ENCODE peak calls at places on chromosomes 13 and 19, in nine cellular contexts. K, Q, B, O, A, M, L, G and E are unnamed samples. For H3K9me3, the result is how much of the 10 kb centered on the place peaks cover.

GRCh38 chr13:94280845-94281244 is 198.6 kb downstream of the DCT start:
- DNase-seq in B (no peak), M (no peak), A (no peak), K (no peak), G (no peak), Q (no peak), L (no peak), O (no peak), E (no peak)

GRCh38 chr19:19276851-19277250 is 3.8 kb upstream of the TM6SF2 start:
- DNase-seq in B (no peak), K (no peak), M (no peak), A (no peak), Q (no peak), O (no peak), L (no peak), G (no peak), E (no peak)

GRCh38 chr13:110815471-110816204 is 99.2 kb downstream of the ANKRD10 start:
- DNase-seq in O (peak), Q (no peak), A (no peak), L (no peak), K (no peak), M (no peak), G (no peak), B (no peak), E (no peak)

GRCh38 chr13:97329331-97329730 is 104.6 kb upstream of the RAP2A start:
- DNase-seq in L (no peak), M (no peak), B (no peak), O (no peak), K (no peak), A (no peak), G (no peak), Q (no peak), E (no peak)

GRCh38 chr19:8338835-8339234 is 4.2 kb downstream of the KANK3 start:
- DNase-seq in K (no peak), O (no peak), G (no peak), L (no peak), Q (peak), B (no peak), M (no peak), A (no peak), E (no peak)

GRCh38 chr13:37306778-37307544 is 201.5 kb upstream of the CSNK1A1L start:
- DNase-seq in G (no peak), O (peak), A (no peak), Q (no peak), L (no peak), B (no peak), M (no peak), K (peak), E (no peak)

GRCh38 chr19:41447732-41448332 is 4.9 kb downstream of the ERICH4 start:
- DNase-seq in Q (no peak), G (no peak), A (no peak), O (no peak), M (no peak), L (no peak), B (peak), K (no peak), E (no peak)

GRCh38 chr13:59701261-59701660 is 462.5 kb downstream of the DIAPH3 start:
- DNase-seq in B (no peak), G (no peak), O (no peak), K (no peak), M (no peak), Q (no peak), A (no peak), L (no peak), E (no peak)

GRCh38 chr19:40444181-40445005 is at the start of gene SERTAD3:
- DNase-seq in B (peak), M (peak), G (peak), O (peak), Q (peak), K (peak), L (peak), A (no peak), E (peak)

GRCh38 chr13:70339738-70340137 is 231.5 kb upstream of the KLHL1 start:
- DNase-seq in G (no peak), M (no peak), Q (peak), K (peak), O (peak), B (no peak), A (no peak), L (no peak), E (no peak)

GRCh38 chr13:22569830-22570229 is 610.9 kb upstream of the SGCG start:
- DNase-seq in L (no peak), A (no peak), O (no peak), B (no peak), Q (no peak), M (no peak), K (no peak), G (no peak), E (no peak)

GRCh38 chr13:79455331-79455730 is 25.6 kb upstream of the NDFIP2 start:
- DNase-seq in L (no peak), M (no peak), B (no peak), O (peak), G (no peak), A (no peak), Q (no peak), K (no peak), E (no peak)

GRCh38 chr19:12111176-12111575 is 29.0 kb downstream of the ZNF20 start:
- DNase-seq in K (no peak), B (no peak), M (no peak), A (no peak), L (no peak), G (no peak), O (no peak), Q (no peak), E (no peak)

GRCh38 chr19:19106061-19106551 is 32.2 kb downstream of the TMEM161A start:
- DNase-seq in L (no peak), M (no peak), Q (peak), A (no peak), K (no peak), B (no peak), G (peak), O (no peak), E (no peak)

GRCh38 chr19:2012941-2013682 is 2.4 kb downstream of the BTBD2 start:
- DNase-seq in K (no peak), M (no peak), G (no peak), A (no peak), O (no peak), Q (no peak), B (no peak), L (no peak), E (no peak)

GRCh38 chr19:51163257-51163656 is 21.2 kb downstream of the SIGLEC7 start:
- DNase-seq in L (no peak), M (no peak), G (no peak), B (no peak), K (no peak), A (no peak), Q (peak), O (peak), E (no peak)

GRCh38 chr13:97125810-97126738 is 96.1 kb upstream of the MBNL2 start:
- DNase-seq in M (no peak), B (peak), O (peak), L (no peak), G (no peak), K (peak), A (no peak), Q (no peak), E (no peak)

GRCh38 chr19:49479975-49480628 is 6.1 kb downstream of the FLT3LG start:
- DNase-seq in B (no peak), K (no peak), A (no peak), L (no peak), G (no peak), M (no peak), O (no peak), Q (no peak), E (no peak)

GRCh38 chr19:55042688-55043087 is 4.6 kb upstream of the GP6 start:
- DNase-seq in B (peak), A (no peak), L (no peak), K (no peak), G (peak), O (no peak), M (no peak), Q (no peak), E (no peak)

GRCh38 chr13:44364601-44365000 is 9.0 kb upstream of the SERP2 start:
- DNase-seq in Q (peak), M (no peak), B (no peak), O (peak), A (no peak), K (no peak), L (no peak), G (no peak), E (no peak)

GRCh38 chr19:56312787-56313343 is 1.8 kb downstream of the ZSCAN5A start:
- DNase-seq in G (no peak), Q (no peak), O (no peak), M (no peak), L (no peak), A (no peak), K (no peak), B (no peak), E (no peak)

GRCh38 chr13:41610426-41610825 is 153.1 kb downstream of the RGCC start:
- DNase-seq in Q (no peak), A (no peak), L (no peak), G (no peak), K (no peak), M (no peak), O (peak), B (no peak), E (no peak)

GRCh38 chr13:35481777-35482176 is 5.3 kb upstream of the MAB21L1 start:
- DNase-seq in O (no peak), L (no peak), B (no peak), A (no peak), K (no peak), G (no peak), M (no peak), Q (no peak), E (no peak)

GRCh38 chr13:103431880-103432279 is 365.7 kb upstream of the SLC10A2 start:
- DNase-seq in Q (no peak), O (no peak), G (no peak), L (no peak), M (no peak), K (peak), B (no peak), A (no peak), E (no peak)

GRCh38 chr19:50980203-50980602 is 3.5 kb downstream of the KLK7 start:
- DNase-seq in M (no peak), L (no peak), G (no peak), B (no peak), O (no peak), Q (peak), K (no peak), A (no peak), E (no peak)

GRCh38 chr13:111664060-111664459 is 343.6 kb downstream of the TEX29 start:
- DNase-seq in K (no peak), L (no peak), Q (no peak), G (no peak), O (no peak), M (no peak), B (no peak), A (peak), E (no peak)

GRCh38 chr13:40179882-40180281 is 486.6 kb downstream of the FOXO1 start:
- DNase-seq in A (no peak), M (no peak), L (peak), K (no peak), G (no peak), B (no peak), Q (no peak), O (no peak), E (no peak)

GRCh38 chr19:18712981-18713380 is 29.5 kb downstream of the CRTC1 start:
- DNase-seq in M (no peak), O (no peak), L (no peak), B (no peak), G (no peak), A (no peak), Q (no peak), K (no peak), E (no peak)

GRCh38 chr19:11196406-11197287 is 698 bp downstream of the KANK2 start:
- DNase-seq in A (no peak), K (peak), Q (peak), O (no peak), B (no peak), M (no peak), L (no peak), G (peak), E (no peak)

GRCh38 chr13:76937416-76937815 is 10.9 kb upstream of the ACOD1 start:
- DNase-seq in A (no peak), B (no peak), O (peak), K (peak), M (no peak), G (no peak), L (no peak), Q (no peak), E (no peak)

GRCh38 chr13:32857689-32858088 is 158.5 kb upstream of the KL start:
- DNase-seq in O (no peak), Q (peak), L (no peak), K (no peak), M (no peak), B (no peak), G (no peak), A (peak), E (no peak)

GRCh38 chr13:29676941-29677452 is 81.5 kb upstream of the SLC7A1 start:
- DNase-seq in B (no peak), K (no peak), L (no peak), A (no peak), O (peak), G (no peak), M (no peak), Q (no peak), E (no peak)

GRCh38 chr13:37657134-37657533 is 58.6 kb upstream of the POSTN start:
- DNase-seq in O (peak), G (no peak), K (no peak), A (no peak), B (no peak), Q (no peak), L (no peak), M (no peak), E (no peak)

GRCh38 chr19:33815410-33816340 is 19.0 kb downstream of the KCTD15 start:
- DNase-seq in Q (peak), B (no peak), O (peak), M (no peak), A (no peak), L (peak), K (peak), G (no peak), E (no peak)

GRCh38 chr13:77781804-77782203 is 84.3 kb downstream of the SLAIN1 start:
- DNase-seq in M (no peak), B (no peak), O (no peak), Q (no peak), A (no peak), K (no peak), G (no peak), L (no peak), E (no peak)

GRCh38 chr19:27846944-27847343 is 1366.0 kb downstream of the UQCRFS1 start:
- DNase-seq in M (no peak), G (no peak), Q (peak), L (no peak), K (no peak), O (no peak), A (no peak), B (no peak), E (no peak)

GRCh38 chr19:27843861-27844260 is 1369.1 kb downstream of the UQCRFS1 start:
- DNase-seq in L (no peak), O (no peak), Q (no peak), B (no peak), M (no peak), K (no peak), G (no peak), A (no peak), E (no peak)

GRCh38 chr19:27844261-27844660 is 1368.7 kb downstream of the UQCRFS1 start:
- DNase-seq in G (no peak), A (no peak), L (no peak), M (no peak), B (no peak), O (no peak), Q (no peak), K (no peak), E (no peak)
- H3K9me3 ChIP-seq in G (half or more), A (under half), L (under half), M (under half), B (under half), O (under half), Q (under half), K (under half), E (under half)

GRCh38 chr13:95716231-95716630 is 39.3 kb downstream of the DNAJC3 start:
- DNase-seq in L (no peak), B (no peak), K (no peak), M (no peak), Q (peak), G (no peak), O (no peak), A (no peak), E (no peak)
- H3K9me3 ChIP-seq in L (under half), B (under half), K (under half), M (under half), Q (under half), G (under half), O (under half), A (under half), E (under half)

DNA sequence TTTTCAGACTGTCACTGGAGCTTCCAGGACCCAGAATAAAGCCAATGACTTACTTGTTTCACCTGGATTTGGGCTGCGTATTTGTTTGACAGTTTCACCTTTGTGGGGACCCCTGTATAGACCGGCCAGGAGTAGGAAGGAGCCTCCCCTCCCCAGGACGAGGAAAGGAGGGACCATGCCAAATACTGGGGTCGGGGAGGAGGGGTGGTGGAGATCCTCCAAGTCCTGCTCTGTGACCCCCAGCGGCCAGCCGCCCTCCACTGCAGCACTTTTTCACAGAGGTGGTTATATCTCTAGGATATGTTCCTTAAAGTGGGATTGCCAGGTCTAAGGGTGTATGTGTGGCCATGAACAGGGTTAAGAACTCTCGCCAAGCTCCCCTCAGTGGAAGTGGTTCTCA is 25.7 kb upstream of the ZNF492 start:
- DNase-seq in G (no peak), O (no peak), K (no peak), M (no peak), Q (no peak), A (peak), B (no peak), L (no peak), E (no peak)
- H3K9me3 ChIP-seq in G (under half), O (half or more), K (half or more), M (under half), Q (half or more), A (under half), B (under half), L (under half), E (under half)

DNA sequence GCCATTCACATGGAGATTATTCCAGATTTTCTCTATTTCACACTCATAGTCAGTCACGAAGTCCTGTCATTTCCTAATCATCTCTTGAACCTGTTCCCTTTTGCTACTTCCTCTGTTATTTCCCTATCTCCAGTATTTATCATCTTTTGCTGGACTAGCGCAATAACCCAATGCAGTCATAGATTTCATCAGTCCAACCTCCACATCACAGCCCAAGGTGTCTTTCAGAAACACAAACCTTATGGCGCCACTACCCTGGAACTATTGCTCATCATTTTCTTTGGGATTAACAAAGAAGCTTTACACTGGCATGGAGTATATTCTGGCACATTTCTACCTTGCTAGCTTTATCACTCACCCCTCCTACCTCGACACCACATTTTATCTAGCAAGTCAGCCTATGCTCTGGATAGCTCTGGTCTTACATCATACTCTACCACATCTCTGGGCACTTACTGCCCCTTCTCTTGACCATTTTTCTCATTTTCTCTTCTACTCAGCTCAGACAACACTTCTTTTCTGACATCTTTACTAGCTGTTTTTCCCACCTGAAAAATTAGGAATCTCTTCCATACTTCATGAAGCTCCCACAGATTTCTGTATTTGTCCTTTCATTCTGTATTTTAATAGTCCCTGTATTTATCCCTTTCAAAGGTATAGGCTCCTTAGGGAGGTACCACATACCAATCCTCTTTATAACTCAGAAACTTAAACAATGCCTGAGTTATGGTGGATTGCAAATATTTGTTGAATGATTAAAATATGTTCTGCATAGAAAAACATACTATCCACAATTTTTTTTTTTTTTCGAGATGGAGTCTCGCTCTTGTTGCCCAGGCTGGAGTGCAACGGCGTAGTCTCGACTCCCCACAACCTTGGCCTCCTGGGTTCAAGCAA is 534.7 kb downstream of the KLF12 start:
- DNase-seq in Q (no peak), M (no peak), B (no peak), L (no peak), K (no peak), A (no peak), O (peak), G (no peak), E (no peak)
- H3K9me3 ChIP-seq in Q (under half), M (under half), B (under half), L (under half), K (under half), A (under half), O (under half), G (under half), E (under half)